ENCODE peak calls at places on chromosomes 1 and 21, in ten cellular contexts. Z is activated CD4-positive, CD25-positive, alpha-beta regulatory T cell; S is Caco-2; H is esophagus squamous epithelium; A is cardiac muscle cell; G is glomerular endothelial cell; D is brain pericyte; X is caudate nucleus; V is fibroblast of the aortic adventitia; T is activated CD4-positive, alpha-beta T cell treated with anti-CD3 and anti-CD28 coated beads, Interleukin-2, amount 10 ng/mL, durations not matched to agents 7 days and 5 days. O is an unnamed sample.

GRCh38 chr1:165905853-165906252 is 78.4 kb downstream of the UCK2 start:
- DNase-seq in V (no peak), Z (no peak), T (peak; percentile 10), G (no peak), H (no peak), S (no peak), A (no peak), D (no peak), X (no peak), O (no peak)

GRCh38 chr21:24869862-24870261 is 737.4 kb downstream of the MRPL39 start:
- DNase-seq in Z (no peak), T (no peak), S (no peak), A (no peak), H (no peak), G (no peak), V (no peak), D (no peak), X (no peak), O (no peak)

GRCh38 chr1:205492201-205492667 is 12.2 kb upstream of the CDK18 start:
- DNase-seq in H (no peak), A (no peak), Z (no peak), X (no peak), D (no peak), T (no peak), V (no peak), S (no peak), G (no peak), O (no peak)

GRCh38 chr1:37752213-37752582 is 12.7 kb downstream of the EPHA10 start:
- DNase-seq in S (no peak), G (no peak), T (no peak), X (no peak), H (no peak), D (no peak), Z (no peak), A (no peak), V (no peak), O (no peak)

GRCh38 chr1:115408489-115409002 is 70.5 kb upstream of the NGF start:
- DNase-seq in Z (no peak), V (no peak), H (no peak), T (no peak), D (no peak), G (no peak), S (no peak), X (no peak), A (no peak), O (no peak)

GRCh38 chr1:198620951-198621824 is 17.7 kb upstream of the PTPRC start:
- DNase-seq in Z (no peak), H (no peak), A (no peak), V (no peak), S (no peak), T (peak; percentile 83), G (no peak), D (no peak), X (no peak), O (no peak)

GRCh38 chr1:94919241-94920030 is 7.5 kb downstream of the CNN3 start:
- DNase-seq in H (no peak), Z (no peak), V (no peak), A (no peak), T (no peak), X (no peak), S (no peak), G (no peak), D (no peak), O (peak; percentile 63)

GRCh38 chr21:42696516-42697040 is 43.2 kb downstream of the PDE9A start:
- DNase-seq in S (no peak), G (no peak), T (no peak), H (no peak), D (no peak), Z (no peak), X (no peak), V (no peak), A (no peak), O (no peak)

GRCh38 chr1:113018911-113019310 is 54.1 kb upstream of the LRIG2 start:
- DNase-seq in T (no peak), V (no peak), H (no peak), D (no peak), Z (no peak), S (no peak), A (no peak), G (no peak), X (no peak), O (no peak)

GRCh38 chr1:4512622-4513021 is 141.8 kb upstream of the AJAP1 start:
- DNase-seq in Z (no peak), A (no peak), H (no peak), T (no peak), D (no peak), G (no peak), X (no peak), S (no peak), V (no peak), O (no peak)